ENCODE peak calls at places on chromosomes 11 and 22, in five cellular contexts. C, G, M, D and B are unnamed samples.

GRCh38 chr22:46180370-46181137 is 30.2 kb downstream of the PPARA start:
- DNase-seq in G (no peak), M (no peak), C (no peak), D (no peak), B (no peak)

GRCh38 chr11:65206901-65207300 is 25.2 kb downstream of the CAPN1 start:
- DNase-seq in D (no peak), M (no peak), G (no peak), C (no peak), B (no peak)

GRCh38 chr11:69493931-69494821 is 12.7 kb downstream of the LINC01488 start:
- DNase-seq in M (no peak), G (no peak), D (no peak), C (no peak), B (peak)

GRCh38 chr11:13776134-13776815 is 107.8 kb downstream of the FAR1 start:
- DNase-seq in M (no peak), D (no peak), G (no peak), C (no peak), B (no peak)

GRCh38 chr11:43868852-43869567 is 11.6 kb upstream of the ALKBH3 start:
- DNase-seq in D (no peak), C (no peak), M (no peak), G (no peak), B (no peak)

GRCh38 chr11:5809122-5809519 is 397 bp downstream of the OR52N2 start:
- DNase-seq in D (no peak), C (no peak), G (no peak), M (no peak), B (no peak)

GRCh38 chr11:124756753-124757227 is 4.7 kb upstream of the VSIG2 start:
- DNase-seq in C (no peak), D (no peak), M (no peak), G (no peak), B (no peak)

GRCh38 chr11:14625804-14626203 is 17.8 kb upstream of the PDE3B start:
- DNase-seq in G (no peak), C (no peak), M (no peak), D (no peak), B (no peak)

GRCh38 chr11:6443269-6444003 is 2.6 kb upstream of the HPX start:
- DNase-seq in M (peak), G (peak), D (peak), C (peak), B (peak)

GRCh38 chr22:28958611-28959010 is 75.2 kb downstream of the ZNRF3 start:
- DNase-seq in D (peak), M (no peak), C (no peak), G (no peak), B (no peak)

GRCh38 chr11:56172256-56172835 is 4.1 kb upstream of the OR5J2 start:
- DNase-seq in D (no peak), C (no peak), M (no peak), G (no peak), B (no peak)

GRCh38 chr11:27553186-27553585 is 46.6 kb upstream of the LIN7C start:
- DNase-seq in C (no peak), M (no peak), D (no peak), G (no peak), B (no peak)

GRCh38 chr22:42287174-42287890 is 16.9 kb upstream of the TCF20 start:
- DNase-seq in C (no peak), M (no peak), D (no peak), G (no peak), B (no peak)

GRCh38 chr11:59669611-59670009 is 773 bp upstream of the PATL1 start:
- DNase-seq in G (peak), M (peak), D (peak), C (no peak), B (peak)

GRCh38 chr11:14248577-14248976 is 110.4 kb downstream of the RRAS2 start:
- DNase-seq in G (no peak), C (no peak), M (no peak), D (no peak), B (no peak)

GRCh38 chr11:123173040-123173855 is 21.8 kb downstream of the CLMP start:
- DNase-seq in G (no peak), C (no peak), D (peak), M (no peak), B (no peak)

GRCh38 chr22:21652547-21653545 is 10.7 kb downstream of the SDF2L1 start:
- DNase-seq in M (no peak), G (no peak), D (no peak), C (no peak), B (no peak)

GRCh38 chr11:95241673-95242072 is 10.7 kb upstream of the SESN3 start:
- DNase-seq in G (no peak), M (no peak), C (no peak), D (no peak), B (no peak)

GRCh38 chr22:22848364-22848866 is 39.2 kb upstream of the IGLL5 start:
- DNase-seq in G (peak), D (peak), C (peak), M (no peak), B (peak)

GRCh38 chr11:129593098-129593497 is 217.4 kb downstream of the BARX2 start:
- DNase-seq in G (no peak), C (no peak), M (no peak), D (no peak), B (no peak)

GRCh38 chr22:42357221-42357620 is 75.0 kb downstream of the NFAM1 start:
- DNase-seq in G (no peak), M (no peak), C (no peak), D (no peak), B (no peak)

GRCh38 chr11:97269527-97269926 is 879.7 kb downstream of the JRKL start:
- DNase-seq in D (no peak), G (no peak), C (no peak), M (no peak), B (no peak)

GRCh38 chr22:46001426-46002106 is 24.6 kb upstream of the WNT7B start:
- DNase-seq in C (peak), G (no peak), D (no peak), M (peak), B (peak)

GRCh38 chr22:44210721-44211120 is 30.0 kb downstream of the PARVG start:
- DNase-seq in M (no peak), G (no peak), C (no peak), D (peak), B (no peak)

GRCh38 chr22:45424241-45424731 is 10.8 kb downstream of the RIBC2 start:
- DNase-seq in C (no peak), M (peak), G (no peak), D (peak), B (peak)

GRCh38 chr11:113906038-113906437 is 1.4 kb downstream of the HTR3B start:
- DNase-seq in C (peak), D (no peak), M (no peak), G (no peak), B (no peak)

GRCh38 chr11:90784241-90784814 is 561.5 kb upstream of the CHORDC1 start:
- DNase-seq in C (no peak), G (no peak), D (no peak), M (no peak), B (no peak)

GRCh38 chr22:27139935-27140493 is 482.6 kb downstream of the MIAT start:
- DNase-seq in G (no peak), D (no peak), C (peak), M (no peak), B (no peak)

GRCh38 chr11:121352301-121352891 is 59.8 kb downstream of the SC5D start:
- DNase-seq in D (no peak), M (no peak), C (no peak), G (no peak), B (no peak)

GRCh38 chr11:79663012-79663411 is 222.2 kb upstream of the TENM4 start:
- DNase-seq in C (no peak), M (no peak), G (no peak), D (no peak), B (no peak)

DNA sequence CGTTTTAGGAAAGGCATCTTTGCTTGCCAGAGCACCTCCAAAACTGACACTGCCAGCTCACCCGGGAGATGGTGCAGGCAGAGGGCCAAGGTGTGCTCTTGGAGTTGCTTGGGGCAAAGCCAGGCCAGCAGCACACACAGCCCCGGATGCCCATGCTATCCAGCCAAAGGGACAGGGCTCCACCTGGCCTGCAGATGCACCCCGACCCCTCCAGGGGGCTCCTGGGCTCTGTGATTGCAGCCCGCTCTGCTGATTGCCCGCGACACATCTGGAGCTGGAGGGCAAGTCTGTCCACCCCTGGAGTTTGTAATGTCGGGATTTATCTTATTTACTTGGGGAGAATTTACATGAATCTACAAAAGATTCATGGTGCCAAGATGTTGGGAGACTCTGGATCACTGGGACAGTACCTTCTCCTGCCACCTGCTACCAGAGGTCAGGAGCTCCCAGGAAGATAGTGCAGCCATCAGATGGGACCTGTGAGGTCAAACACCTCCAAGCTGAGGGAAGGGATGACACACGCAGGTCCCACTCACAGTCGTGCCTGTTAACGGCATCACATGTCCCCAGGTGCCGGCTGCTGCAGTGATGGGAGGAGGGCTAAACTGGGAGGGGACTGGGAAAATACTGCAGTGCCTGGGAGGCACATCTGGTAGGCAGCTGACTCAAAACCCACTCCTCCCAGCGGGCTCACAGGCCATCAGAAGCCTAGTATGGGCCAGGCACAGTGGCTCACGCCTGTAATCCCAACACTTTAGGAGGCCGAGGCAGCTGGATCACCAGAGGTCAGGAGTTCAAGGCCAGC is 17.2 kb downstream of the CBX7 start:
- DNase-seq in D (no peak), G (peak), M (peak), C (peak), B (no peak)
- TF ChIP-seq CTCF in D (no peak), G (peak), M (no peak), C (peak), B (peak)

GRCh38 chr22:49935561-49935960 is 17.1 kb downstream of the CRELD2 start:
- DNase-seq in C (no peak), G (no peak), M (no peak), D (no peak), B (no peak)

GRCh38 chr22:49936018-49936972 is 17.9 kb downstream of the CRELD2 start:
- DNase-seq in D (peak), M (peak), G (peak), C (peak), B (peak)

GRCh38 chr22:49934891-49935557 is 16.6 kb downstream of the CRELD2 start:
- DNase-seq in D (peak), C (peak), M (peak), G (peak), B (peak)

GRCh38 chr22:49933236-49933921 is 14.9 kb downstream of the CRELD2 start:
- DNase-seq in C (no peak), M (no peak), D (peak), G (peak), B (no peak)

DNA sequence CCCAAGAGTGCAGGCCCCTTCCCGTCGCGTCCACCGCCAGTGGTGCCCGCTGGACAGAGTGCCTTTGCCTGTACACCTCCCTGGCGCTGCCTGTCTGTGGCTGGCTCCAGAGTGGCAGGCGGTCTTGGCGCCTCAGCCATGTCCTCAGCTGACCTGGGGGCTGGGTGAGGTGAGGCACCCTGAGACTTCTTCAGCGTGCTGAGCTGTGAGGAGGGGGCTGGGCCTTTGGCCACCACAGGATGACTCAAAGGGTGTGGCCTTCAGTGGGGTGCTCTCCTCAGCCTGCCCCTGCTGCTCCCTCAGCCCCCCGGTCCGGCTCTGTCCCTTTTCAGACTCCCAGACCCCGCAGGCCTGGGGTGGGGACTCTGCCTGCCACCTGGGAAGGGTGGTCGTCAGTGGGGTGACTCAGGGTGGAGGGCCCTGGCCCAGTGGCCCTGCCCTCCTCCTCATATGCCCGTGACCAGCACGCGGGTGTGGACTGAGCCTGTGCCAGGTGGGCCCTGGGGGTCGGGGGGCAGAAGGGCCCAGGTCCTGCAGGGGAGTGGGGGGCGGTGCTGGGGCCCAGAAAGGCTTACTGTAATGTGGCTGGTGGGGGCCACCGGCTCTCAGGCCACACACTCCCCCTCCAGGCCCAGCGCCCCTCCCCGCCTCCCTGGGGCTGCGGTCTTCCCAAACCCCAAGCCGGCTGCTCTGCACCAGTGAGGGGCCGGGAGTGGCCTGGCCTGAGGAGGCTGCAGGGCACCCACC is 15.9 kb downstream of the CRELD2 start:
- DNase-seq in D (no peak), G (peak), C (no peak), M (no peak), B (peak)
- H3K4me3 ChIP-seq in D (peak), G (peak), C (no peak), M (peak), B (peak)

GRCh38 chr11:100682247-100682969 is 4.7 kb upstream of the ARHGAP42 start:
- DNase-seq in G (no peak), D (no peak), C (no peak), M (no peak), B (no peak)
- TF ChIP-seq CTCF in G (peak), D (no peak), C (peak), M (peak), B (peak)

DNA sequence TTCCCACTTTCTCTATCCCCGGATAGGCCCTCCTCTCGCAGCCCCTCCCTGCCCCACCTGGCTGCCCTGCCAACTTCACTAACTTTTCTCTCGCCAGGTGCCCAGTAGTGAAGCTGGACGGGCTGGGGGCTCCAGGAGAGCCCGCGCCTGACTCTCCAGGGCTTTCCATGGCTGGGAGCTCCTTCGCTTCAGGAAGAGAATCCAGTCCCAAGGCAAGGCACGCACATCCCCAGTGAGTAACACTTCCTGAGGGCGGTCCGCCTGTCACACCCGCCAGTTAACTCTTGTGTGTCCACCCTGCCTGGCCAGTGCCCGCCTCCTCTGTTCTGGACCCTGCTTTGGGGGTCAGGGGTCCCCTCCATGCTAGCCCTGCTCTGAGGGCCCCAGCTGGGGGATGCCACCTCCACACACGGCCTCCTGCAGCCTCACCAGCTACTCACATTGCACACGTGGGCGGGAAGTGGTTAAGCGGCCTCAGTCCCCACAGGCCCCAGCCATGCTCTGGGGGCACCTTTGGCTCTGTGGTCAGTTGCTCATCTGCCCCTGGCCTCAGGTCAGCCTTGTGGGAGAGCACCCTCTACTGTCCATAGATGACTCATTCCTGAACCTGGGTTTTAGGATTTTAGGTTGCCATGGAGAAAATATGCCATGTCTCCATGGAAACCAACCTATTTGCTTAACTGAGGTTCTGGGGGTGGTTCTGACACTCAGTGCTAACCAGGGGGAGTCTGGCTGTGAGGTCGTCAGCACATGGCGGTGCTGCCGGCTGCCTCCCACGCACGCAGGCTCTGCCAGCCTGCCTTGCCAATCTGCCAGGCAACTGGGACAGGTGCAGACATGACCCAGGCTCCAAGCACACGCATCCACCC is at the start of gene RIN1:
- DNase-seq in G (peak), D (peak), M (no peak), C (peak), B (peak)
- H3K4me3 ChIP-seq in G (peak), D (peak), M (peak), C (peak), B (peak)

GRCh38 chr11:110467556-110467955 is 37.8 kb downstream of the FDX1 start:
- DNase-seq in C (no peak), G (no peak), D (no peak), M (no peak), B (no peak)
- TF ChIP-seq CTCF in C (no peak), G (no peak), D (no peak), M (no peak), B (no peak)

GRCh38 chr11:126002181-126002580 is 56.3 kb downstream of the VSIG10L2 start:
- DNase-seq in G (no peak), M (no peak), D (no peak), C (no peak), B (no peak)
- H3K4me3 ChIP-seq in G (no peak), M (no peak), D (no peak), C (no peak), B (no peak)

DNA sequence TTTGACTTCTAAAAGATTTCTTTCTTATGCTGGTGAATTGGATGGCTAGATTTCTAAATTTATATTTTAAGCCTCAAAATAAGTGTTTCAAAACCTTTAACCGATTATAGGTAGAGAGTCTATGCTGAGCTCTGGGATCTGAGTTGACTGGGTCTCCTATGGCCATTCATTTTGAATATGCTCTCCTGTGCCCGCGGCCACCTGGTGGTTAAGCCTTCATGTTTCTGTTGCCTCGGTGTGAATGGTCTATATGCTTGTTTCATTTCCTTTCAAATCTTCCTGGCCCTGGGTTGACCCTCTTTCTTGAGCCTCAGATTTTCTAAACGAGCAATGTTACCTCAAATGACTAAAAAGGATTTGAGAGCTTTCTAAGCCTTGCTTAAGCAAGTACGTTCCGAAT is 789.3 kb upstream of the KIRREL3 start:
- DNase-seq in D (no peak), M (no peak), C (peak), G (no peak), B (no peak)
- TF ChIP-seq CTCF in D (no peak), M (no peak), C (peak), G (no peak), B (peak)

GRCh38 chr11:71979094-71979493 is 19.6 kb upstream of the IL18BP start:
- DNase-seq in C (no peak), M (no peak), G (no peak), D (no peak), B (no peak)
- H3K4me3 ChIP-seq in C (no peak), M (no peak), G (no peak), D (no peak), B (no peak)

DNA sequence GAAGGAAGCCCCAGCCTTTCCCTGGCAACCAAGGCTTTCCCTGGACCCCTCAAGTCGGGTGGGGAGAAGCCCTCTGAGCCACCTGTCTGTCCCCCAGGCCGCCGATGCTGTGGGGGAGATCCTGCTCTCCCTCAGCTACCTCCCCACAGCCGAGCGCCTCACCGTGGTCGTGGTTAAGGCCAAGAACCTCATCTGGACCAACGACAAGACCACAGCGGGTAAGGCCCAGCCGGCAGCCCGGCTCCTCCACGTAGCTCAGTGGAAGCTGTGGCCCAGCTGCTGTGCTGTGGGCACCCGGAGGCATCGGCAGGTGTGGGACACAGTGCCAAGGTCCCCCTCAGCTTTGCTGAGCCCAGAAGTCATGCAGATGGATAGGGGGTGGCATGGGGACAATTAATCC is 12.2 kb upstream of the RHOD start:
- DNase-seq in G (no peak), D (no peak), M (no peak), C (no peak), B (no peak)
- TF ChIP-seq CTCF in G (no peak), D (no peak), M (no peak), C (no peak), B (no peak)